ENCODE peak calls at places on chromosomes 5 and 9, in eight cellular contexts. V is NCI-H510A; F is CD8-positive, alpha-beta memory T cell; M is iris pigment epithelial cell; C is Right ventricle myocardium inferior; H is HuH-7; D is AG09309; I is stimulated activated CD4-positive, alpha-beta T cell treated with anti-CD3 and anti-CD28 coated beads, Interleukin-1b, Interleukin-23, amount 100 ng/mL, for 24 hours. S is an unnamed sample.

GRCh38 chr9:114308361-114308950 is 14.4 kb upstream of the ORM1 start:
- DNase-seq in V (no peak), F (no peak), M (no peak), C (no peak), H (no peak), D (no peak), I (no peak), S (no peak)

GRCh38 chr9:35728041-35728971 is 3.7 kb downstream of the TLN1 start:
- DNase-seq in V (no peak), F (peak), M (peak), C (peak), H (peak), D (peak), I (no peak), S (peak)

GRCh38 chr5:180050106-180050929 is 21.2 kb downstream of the RNF130 start:
- DNase-seq in V (no peak), F (no peak), M (no peak), C (no peak), H (no peak), D (no peak), I (no peak), S (no peak)

GRCh38 chr9:78213696-78214095 is 22.2 kb upstream of the CEP78 start:
- DNase-seq in V (no peak), F (peak), M (peak), C (no peak), H (peak), D (no peak), I (no peak), S (no peak)

GRCh38 chr5:160039810-160040470 is 31.0 kb downstream of the TTC1 start:
- DNase-seq in V (no peak), F (no peak), M (peak), C (no peak), H (no peak), D (no peak), I (no peak), S (no peak)

GRCh38 chr5:58683567-58683966 is 100.7 kb downstream of the RAB3C start:
- DNase-seq in V (no peak), F (no peak), M (no peak), C (no peak), H (no peak), D (no peak), I (no peak), S (no peak)

GRCh38 chr5:54616031-54616430 is 98.5 kb downstream of the SNX18 start:
- DNase-seq in V (no peak), F (no peak), M (peak), C (no peak), H (peak), D (peak), I (no peak), S (no peak)

GRCh38 chr5:16540421-16540820 is 74.8 kb upstream of the ZNF622 start:
- DNase-seq in V (no peak), F (no peak), M (peak), C (no peak), H (no peak), D (peak), I (no peak), S (no peak)

S was measured in nucleus accumbens.